ENCODE peak calls at places on chromosomes 11 and 22, in six cellular contexts. D is neural progenitor cell, Z is K562, F is PC-3, I is IMR-90, N is colonic mucosa. W is an unnamed sample.

GRCh38 chr11:36073411-36074203 is 129.7 kb downstream of the LDLRAD3 start:
- DNase-seq in Z (no peak), N (peak), I (peak), F (peak), D (peak), W (peak)

GRCh38 chr22:31585161-31585859 is 76.7 kb downstream of the PISD start:
- DNase-seq in Z (peak), N (no peak), I (peak), F (no peak), D (no peak), W (peak)

GRCh38 chr11:68116892-68117435 is 4.2 kb downstream of the CHKA start:
- DNase-seq in Z (no peak), F (no peak), N (no peak), D (no peak), I (no peak), W (no peak)

GRCh38 chr11:31106963-31107576 is 262.5 kb downstream of the DCDC1 start:
- DNase-seq in F (peak), N (peak), I (peak), D (peak), Z (peak), W (peak)

GRCh38 chr11:216081-216974 is 8.8 kb downstream of the RIC8A start:
- DNase-seq in I (no peak), N (no peak), F (no peak), Z (no peak), D (no peak), W (no peak)

GRCh38 chr11:33065445-33066178 is 26.2 kb downstream of the TCP11L1 start:
- DNase-seq in Z (peak), D (peak), N (peak), F (peak), I (peak), W (peak)

GRCh38 chr11:96154802-96155520 is 188.0 kb downstream of the MAML2 start:
- DNase-seq in D (no peak), Z (no peak), I (peak), F (peak), N (no peak), W (peak)

GRCh38 chr11:116557261-116557660 is 215.5 kb downstream of the BUD13 start:
- DNase-seq in I (no peak), Z (no peak), F (no peak), N (no peak), D (no peak), W (no peak)

GRCh38 chr11:44407211-44407996 is 97.5 kb upstream of the ALX4 start:
- DNase-seq in I (no peak), F (no peak), D (no peak), Z (no peak), N (no peak), W (no peak)

GRCh38 chr11:132632641-132633124 is 899.6 kb downstream of the OPCML start:
- DNase-seq in I (peak), Z (no peak), N (no peak), F (peak), D (no peak), W (peak)

GRCh38 chr11:119236891-119237290 is 30.8 kb downstream of the CBL start:
- DNase-seq in Z (no peak), F (no peak), I (peak), D (no peak), N (no peak), W (peak)

GRCh38 chr11:27471067-27471587 is 1.5 kb downstream of the LGR4 start:
- DNase-seq in F (peak), Z (no peak), D (peak), I (no peak), N (peak), W (no peak)

GRCh38 chr22:42300286-42301071 is 30.0 kb upstream of the TCF20 start:
- DNase-seq in Z (peak), D (no peak), F (peak), N (no peak), I (no peak), W (no peak)

GRCh38 chr11:96863520-96863919 is 473.7 kb downstream of the JRKL start:
- DNase-seq in D (no peak), N (no peak), F (no peak), Z (no peak), I (no peak), W (no peak)

GRCh38 chr11:62223095-62223494 is 14.6 kb downstream of the SCGB2A1 start:
- DNase-seq in Z (no peak), F (no peak), N (no peak), D (no peak), I (no peak), W (no peak)

GRCh38 chr22:22520667-22521602 is 865 bp upstream of the ZNF280A start:
- DNase-seq in N (no peak), Z (peak), D (peak), I (peak), F (peak), W (no peak)

GRCh38 chr22:37905534-37906363 is at the start of gene MICALL1:
- DNase-seq in I (peak), N (peak), F (peak), D (peak), Z (peak), W (peak)

GRCh38 chr11:85643255-85643654 is 4.5 kb upstream of the TMEM126A start:
- DNase-seq in I (no peak), N (no peak), F (peak), D (no peak), Z (no peak), W (no peak)

GRCh38 chr22:42184852-42185251 is 54.2 kb upstream of the CYP2D6 start:
- DNase-seq in N (no peak), I (no peak), F (no peak), D (no peak), Z (no peak), W (no peak)

GRCh38 chr11:119027561-119028345 is 2.9 kb downstream of the SLC37A4 start:
- DNase-seq in F (no peak), Z (no peak), D (no peak), N (no peak), I (no peak), W (no peak)

GRCh38 chr11:111064118-111064517 is 181.4 kb upstream of the POU2AF2 start:
- DNase-seq in D (no peak), I (peak), N (no peak), F (peak), Z (no peak), W (peak)

GRCh38 chr11:1241706-1242105 is 18.8 kb downstream of the MUC5B start:
- DNase-seq in F (no peak), D (no peak), Z (no peak), N (no peak), I (no peak), W (no peak)

GRCh38 chr11:47967577-47968230 is 12.7 kb upstream of the PTPRJ start:
- DNase-seq in N (no peak), D (no peak), I (peak), Z (no peak), F (no peak), W (peak)

GRCh38 chr11:115459563-115459962 is 44.7 kb downstream of the CADM1 start:
- DNase-seq in N (no peak), Z (no peak), F (no peak), I (peak), D (no peak), W (peak)

GRCh38 chr11:17751558-17751957 is 17.0 kb downstream of the KCNC1 start:
- DNase-seq in Z (no peak), I (no peak), N (no peak), D (no peak), F (no peak), W (no peak)

GRCh38 chr11:11582261-11582701 is 39.5 kb downstream of the GALNT18 start:
- DNase-seq in F (no peak), D (no peak), N (no peak), I (no peak), Z (no peak), W (no peak)

GRCh38 chr11:108906329-108906728 is 241.5 kb downstream of the DDX10 start:
- DNase-seq in D (no peak), F (peak), Z (no peak), I (peak), N (no peak), W (peak)

GRCh38 chr11:134524876-134525845 is 113.1 kb upstream of the B3GAT1 start:
- DNase-seq in Z (no peak), I (no peak), N (no peak), F (no peak), D (no peak), W (no peak)

GRCh38 chr11:57462597-57462996 is 2.3 kb downstream of the RTN4RL2 start:
- DNase-seq in N (no peak), I (no peak), Z (no peak), D (no peak), F (no peak), W (no peak)
- H3K4me3 ChIP-seq in N (no peak), I (no peak), Z (no peak), D (no peak), F (no peak), W (no peak)

GRCh38 chr22:23840026-23840425 is 1.2 kb upstream of the DERL3 start:
- DNase-seq in N (no peak), Z (no peak), D (no peak), I (no peak), F (no peak), W (no peak)

GRCh38 chr22:23837911-23838685 is 708 bp downstream of the DERL3 start:
- DNase-seq in F (no peak), D (peak), Z (peak), I (no peak), N (no peak), W (no peak)

GRCh38 chr22:23836692-23837495 is 1.9 kb downstream of the DERL3 start:
- DNase-seq in Z (no peak), I (no peak), N (no peak), F (no peak), D (no peak), W (no peak)

GRCh38 chr22:23837496-23837859 is 1.3 kb downstream of the DERL3 start:
- DNase-seq in N (no peak), I (no peak), F (no peak), Z (no peak), D (no peak), W (no peak)

DNA sequence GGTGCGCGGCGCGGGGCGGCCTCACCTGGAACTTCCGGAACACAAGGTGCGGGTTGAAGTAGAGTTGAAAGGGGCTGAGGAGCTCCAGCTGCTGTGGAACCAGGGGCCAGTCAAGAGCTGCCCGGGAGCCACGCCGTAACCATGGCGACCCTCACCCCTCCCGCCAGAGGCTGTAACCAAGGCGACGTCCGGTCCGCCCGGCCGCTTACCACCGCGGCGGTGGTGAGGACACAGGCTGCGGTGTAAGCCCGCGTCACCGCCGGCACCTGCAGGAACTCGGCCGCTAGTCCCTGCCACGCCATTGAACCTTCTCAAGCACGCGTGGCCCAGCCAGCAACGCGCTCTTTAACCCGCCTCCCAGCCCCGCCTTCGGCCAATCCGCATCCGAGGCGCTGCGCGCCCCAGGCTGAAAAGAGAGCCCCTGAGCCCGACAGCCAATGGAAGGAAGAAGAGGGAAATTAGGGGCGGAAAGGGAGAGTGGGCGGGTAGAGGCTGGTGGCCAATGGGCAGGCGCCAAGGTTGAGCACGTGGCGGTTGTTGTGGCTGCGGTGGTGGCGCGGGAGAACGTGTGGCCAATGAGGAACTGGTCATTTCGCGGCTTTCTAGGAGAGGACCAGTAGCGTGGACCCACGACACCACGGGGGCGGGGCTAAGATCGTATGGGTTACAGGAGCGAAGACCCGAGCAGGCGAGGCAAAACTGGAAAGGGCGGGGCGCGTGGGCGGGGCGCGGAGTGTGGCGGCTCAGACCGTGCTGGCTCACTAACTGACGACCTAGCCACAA is at the start of gene DERL3:
- DNase-seq in I (peak), N (peak), Z (peak), D (peak), F (peak), W (peak)
- H3K9ac ChIP-seq in I (no peak), N (peak), Z (peak), D (no peak), F (no peak), W (peak)

DNA sequence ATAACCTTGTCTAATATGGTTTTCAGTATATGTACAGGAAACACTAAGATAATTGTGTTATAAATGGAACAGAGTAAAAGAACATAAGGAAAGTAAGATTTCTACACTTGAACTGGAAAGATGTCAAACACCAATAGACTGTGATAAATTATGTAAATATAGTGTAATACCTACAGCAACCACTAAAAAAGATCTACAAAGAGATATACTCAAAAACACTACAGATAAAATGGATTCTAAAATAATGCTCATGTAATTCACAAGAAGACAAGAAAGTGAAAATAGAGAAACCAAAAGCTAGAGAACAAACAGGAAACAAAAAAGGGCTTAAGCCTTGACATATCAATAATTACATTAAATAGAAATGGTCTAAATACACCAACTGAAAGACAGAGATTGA is 30.9 kb downstream of the DEUP1 start:
- DNase-seq in I (no peak), Z (no peak), D (no peak), F (no peak), N (no peak), W (no peak)
- TF ChIP-seq CTCF in I (no peak), Z (no peak), D (no peak), F (peak), N (no peak), W (no peak)

GRCh38 chr11:19574916-19575315 is 137.7 kb upstream of the NAV2 start:
- DNase-seq in F (no peak), Z (no peak), N (no peak), D (no peak), I (no peak), W (no peak)
- H3K4me3 ChIP-seq in F (no peak), Z (no peak), N (no peak), D (no peak), I (no peak), W (no peak)

DNA sequence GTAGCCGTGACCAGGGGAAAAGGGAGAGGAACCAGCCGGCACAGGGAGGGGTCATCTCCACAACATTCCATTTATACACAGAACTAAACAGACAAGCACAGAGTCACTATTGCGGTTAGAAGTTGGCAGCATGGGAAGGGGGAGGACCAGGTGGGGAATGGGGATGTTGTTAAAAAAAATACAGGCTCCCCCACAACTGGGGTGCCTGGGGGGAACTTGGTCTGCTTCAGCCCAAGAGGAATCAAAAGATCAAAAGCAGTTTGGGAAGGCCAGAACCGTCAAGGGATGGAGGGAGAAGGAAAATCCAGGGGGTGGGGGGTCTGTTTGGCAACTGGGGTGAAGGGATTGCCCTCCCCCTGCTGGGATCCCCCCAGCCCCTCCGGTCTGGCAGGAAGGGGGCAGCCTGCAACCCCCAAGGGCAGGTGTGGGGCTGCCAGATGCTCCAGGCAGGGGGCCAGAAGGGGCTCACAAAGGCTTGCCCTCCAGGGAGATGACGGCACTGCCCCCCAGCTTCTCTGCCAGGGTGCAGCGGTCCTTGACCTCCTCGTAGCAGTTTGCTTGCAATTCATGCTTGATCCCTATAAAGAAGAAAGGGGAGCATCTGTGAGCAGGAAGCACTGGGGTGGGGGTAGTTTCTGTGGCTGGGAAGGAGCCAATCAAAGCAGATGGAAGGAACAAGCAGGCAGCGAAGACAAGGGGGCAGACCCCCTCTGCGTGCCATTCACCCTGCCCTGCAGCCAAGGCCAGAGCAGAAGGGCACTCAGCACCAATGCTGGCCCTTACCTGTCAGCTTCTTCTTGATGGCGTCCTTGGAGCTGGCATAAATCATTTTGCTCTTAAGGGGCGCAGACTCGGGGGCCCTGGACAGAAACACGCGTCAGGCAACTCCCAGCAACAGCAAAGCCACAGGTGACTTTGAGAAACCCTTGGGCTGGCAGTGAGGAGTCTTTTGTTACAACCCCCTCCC is 2.8 kb downstream of the CFL1 start:
- DNase-seq in Z (no peak), D (no peak), I (no peak), N (peak), F (no peak), W (no peak)
- H3K9ac ChIP-seq in Z (no peak), D (no peak), I (no peak), N (peak), F (no peak), W (no peak)

GRCh38 chr11:63682045-63682915 is 980 bp downstream of the RTN3 start:
- DNase-seq in D (peak), I (no peak), F (peak), Z (peak), N (peak), W (peak)
- TF ChIP-seq CTCF in D (peak), I (no peak), F (peak), Z (peak), N (no peak), W (no peak)

GRCh38 chr11:63945482-63946163 is 6.8 kb downstream of the NAA40 start:
- DNase-seq in N (peak), F (peak), I (peak), Z (peak), D (peak), W (peak)
- H3K4me3 ChIP-seq in N (no peak), F (no peak), I (no peak), Z (no peak), D (no peak), W (no peak)

GRCh38 chr22:35837328-35837727 is 119.7 kb downstream of the APOL5 start:
- DNase-seq in N (no peak), F (no peak), I (no peak), Z (no peak), D (no peak), W (peak)
- H3K9ac ChIP-seq in N (no peak), F (peak), I (peak), Z (no peak), D (no peak), W (no peak)